ENCODE peak calls at places on chromosomes 4 and X, in seven cellular contexts. One of them, this sample, is unnamed.

GRCh38 chr4:62706423-62706822 is 1506.3 kb downstream of the ADGRL3 start:
- DNase-seq in mesendoderm: peak
- DNase-seq in kidney: no peak
- DNase-seq in lung: no peak
- DNase-seq in substantia nigra: no peak
- DNase-seq in suprapubic skin: no peak
- DNase-seq in colonic mucosa: no peak
- DNase-seq in this sample: no peak

GRCh38 chr4:186939226-186939625 is 215.6 kb upstream of the FAT1 start:
- DNase-seq in mesendoderm: no peak
- DNase-seq in kidney: no peak
- DNase-seq in lung: no peak
- DNase-seq in substantia nigra: no peak
- DNase-seq in suprapubic skin: no peak
- DNase-seq in colonic mucosa: no peak
- DNase-seq in this sample: no peak

GRCh38 chr4:41887821-41888699 is 47.2 kb upstream of the TMEM33 start:
- DNase-seq in mesendoderm: peak
- DNase-seq in kidney: no peak
- DNase-seq in lung: no peak
- DNase-seq in substantia nigra: no peak
- DNase-seq in suprapubic skin: no peak
- DNase-seq in colonic mucosa: peak
- DNase-seq in this sample: no peak

GRCh38 chr4:54941994-54942552 is 183.3 kb downstream of the KDR start:
- DNase-seq in mesendoderm: no peak
- DNase-seq in kidney: no peak
- DNase-seq in lung: no peak
- DNase-seq in substantia nigra: no peak
- DNase-seq in suprapubic skin: no peak
- DNase-seq in colonic mucosa: no peak
- DNase-seq in this sample: no peak

GRCh38 chrX:103175944-103176753 is 38.8 kb upstream of the BEX4 start:
- DNase-seq in mesendoderm: peak
- DNase-seq in kidney: no peak
- DNase-seq in lung: peak
- DNase-seq in substantia nigra: peak
- DNase-seq in suprapubic skin: no peak
- DNase-seq in colonic mucosa: peak
- DNase-seq in this sample: peak

GRCh38 chr4:15947684-15948083 is 9.1 kb upstream of the FGFBP1 start:
- DNase-seq in mesendoderm: no peak
- DNase-seq in kidney: no peak
- DNase-seq in lung: no peak
- DNase-seq in substantia nigra: no peak
- DNase-seq in suprapubic skin: no peak
- DNase-seq in colonic mucosa: no peak
- DNase-seq in this sample: no peak

GRCh38 chr4:94278777-94279176 is 63.9 kb downstream of the HPGDS start:
- DNase-seq in mesendoderm: no peak
- DNase-seq in kidney: no peak
- DNase-seq in lung: no peak
- DNase-seq in substantia nigra: no peak
- DNase-seq in suprapubic skin: no peak
- DNase-seq in colonic mucosa: no peak
- DNase-seq in this sample: no peak

GRCh38 chr4:33107813-33108212 is 2387.6 kb downstream of the PCDH7 start:
- DNase-seq in mesendoderm: no peak
- DNase-seq in kidney: no peak
- DNase-seq in lung: no peak
- DNase-seq in substantia nigra: no peak
- DNase-seq in suprapubic skin: no peak
- DNase-seq in colonic mucosa: no peak
- DNase-seq in this sample: no peak

GRCh38 chrX:153456161-153456560 is 10.3 kb upstream of the TREX2 start:
- DNase-seq in mesendoderm: no peak
- DNase-seq in kidney: peak
- DNase-seq in lung: no peak
- DNase-seq in substantia nigra: no peak
- DNase-seq in suprapubic skin: no peak
- DNase-seq in colonic mucosa: no peak
- DNase-seq in this sample: no peak

GRCh38 chr4:129821963-129822362 is 726.0 kb downstream of the C4orf33 start:
- DNase-seq in mesendoderm: no peak
- DNase-seq in kidney: no peak
- DNase-seq in lung: no peak
- DNase-seq in substantia nigra: no peak
- DNase-seq in suprapubic skin: no peak
- DNase-seq in colonic mucosa: no peak
- DNase-seq in this sample: no peak

GRCh38 chrX:102029026-102029425 is 96.5 kb upstream of the TCEAL2 start:
- DNase-seq in mesendoderm: no peak
- DNase-seq in kidney: no peak
- DNase-seq in lung: no peak
- DNase-seq in substantia nigra: no peak
- DNase-seq in suprapubic skin: no peak
- DNase-seq in colonic mucosa: no peak
- DNase-seq in this sample: no peak

GRCh38 chrX:77723684-77724083 is 62.3 kb downstream of the ATRX start:
- DNase-seq in mesendoderm: no peak
- DNase-seq in kidney: no peak
- DNase-seq in lung: no peak
- DNase-seq in substantia nigra: no peak
- DNase-seq in suprapubic skin: no peak
- DNase-seq in colonic mucosa: no peak
- DNase-seq in this sample: no peak

GRCh38 chrX:2703991-2704369 is 12.9 kb downstream of the CD99 start:
- DNase-seq in mesendoderm: peak
- DNase-seq in kidney: no peak
- DNase-seq in lung: no peak
- DNase-seq in substantia nigra: no peak
- DNase-seq in suprapubic skin: no peak
- DNase-seq in colonic mucosa: peak
- DNase-seq in this sample: no peak

GRCh38 chr4:34182346-34182745 is 2062.0 kb downstream of the ARAP2 start:
- DNase-seq in mesendoderm: no peak
- DNase-seq in kidney: no peak
- DNase-seq in lung: no peak
- DNase-seq in substantia nigra: no peak
- DNase-seq in suprapubic skin: no peak
- DNase-seq in colonic mucosa: no peak
- DNase-seq in this sample: no peak

GRCh38 chrX:150084474-150085229 is 146.4 kb upstream of the EOLA2 start:
- DNase-seq in mesendoderm: no peak
- DNase-seq in kidney: no peak
- DNase-seq in lung: no peak
- DNase-seq in substantia nigra: no peak
- DNase-seq in suprapubic skin: no peak
- DNase-seq in colonic mucosa: no peak
- DNase-seq in this sample: no peak

GRCh38 chrX:17655232-17656034 is 81.9 kb upstream of the SCML1 start:
- DNase-seq in mesendoderm: peak
- DNase-seq in kidney: no peak
- DNase-seq in lung: no peak
- DNase-seq in substantia nigra: no peak
- DNase-seq in suprapubic skin: no peak
- DNase-seq in colonic mucosa: no peak
- DNase-seq in this sample: no peak

GRCh38 chr4:184444215-184444952 is 30.0 kb downstream of the IRF2 start:
- DNase-seq in mesendoderm: no peak
- DNase-seq in kidney: no peak
- DNase-seq in lung: no peak
- DNase-seq in substantia nigra: no peak
- DNase-seq in suprapubic skin: no peak
- DNase-seq in colonic mucosa: no peak
- DNase-seq in this sample: no peak

GRCh38 chr4:3436048-3436797 is 5.5 kb upstream of the HGFAC start:
- DNase-seq in mesendoderm: no peak
- DNase-seq in kidney: peak
- DNase-seq in lung: no peak
- DNase-seq in substantia nigra: no peak
- DNase-seq in suprapubic skin: no peak
- DNase-seq in colonic mucosa: no peak
- DNase-seq in this sample: no peak

GRCh38 chr4:98446499-98447375 is 185.6 kb downstream of the RAP1GDS1 start:
- DNase-seq in mesendoderm: no peak
- DNase-seq in kidney: no peak
- DNase-seq in lung: no peak
- DNase-seq in substantia nigra: no peak
- DNase-seq in suprapubic skin: no peak
- DNase-seq in colonic mucosa: no peak
- DNase-seq in this sample: no peak

DNA sequence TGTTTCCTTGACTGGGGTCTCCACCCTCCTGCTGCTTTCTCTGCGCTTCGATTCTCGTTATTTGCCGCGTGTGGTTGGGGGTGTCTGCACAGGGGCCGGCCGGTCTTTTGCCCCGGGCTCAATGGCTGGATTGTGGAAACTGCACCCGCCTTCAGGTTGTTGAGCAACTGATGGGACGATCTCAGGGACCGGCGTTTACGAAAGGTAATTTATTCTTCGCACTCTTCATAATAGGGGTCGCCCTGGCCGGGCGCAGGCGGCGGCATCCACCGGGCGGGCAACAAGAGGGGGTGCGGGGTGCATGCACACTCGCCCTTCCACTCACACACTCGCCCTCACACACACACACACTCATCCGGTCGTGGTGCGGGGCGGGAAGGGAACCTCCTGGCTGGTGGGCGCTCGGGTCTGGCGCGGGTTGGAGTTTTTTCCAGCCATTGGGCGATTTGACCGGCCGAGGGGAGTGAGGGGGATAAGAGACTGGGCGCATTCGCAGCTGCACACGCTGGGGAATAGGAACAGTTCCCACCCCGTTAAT is 1.5 kb downstream of the ADGRL3 start:
- DNase-seq in mesendoderm: peak
- DNase-seq in kidney: no peak
- DNase-seq in lung: no peak
- DNase-seq in substantia nigra: peak
- DNase-seq in suprapubic skin: no peak
- DNase-seq in colonic mucosa: no peak
- DNase-seq in this sample: no peak
- H3K27ac ChIP-seq in mesendoderm: no peak
- H3K27ac ChIP-seq in kidney: no peak
- H3K27ac ChIP-seq in lung: no peak
- H3K27ac ChIP-seq in substantia nigra: peak
- H3K27ac ChIP-seq in suprapubic skin: peak
- H3K27ac ChIP-seq in colonic mucosa: peak
- H3K27ac ChIP-seq in this sample: no peak

GRCh38 chrX:18937173-18937572 is 46.7 kb downstream of the PHKA2 start:
- DNase-seq in mesendoderm: no peak
- DNase-seq in kidney: no peak
- DNase-seq in lung: no peak
- DNase-seq in substantia nigra: no peak
- DNase-seq in suprapubic skin: no peak
- DNase-seq in colonic mucosa: no peak
- DNase-seq in this sample: no peak
- H3K27ac ChIP-seq in mesendoderm: no peak
- H3K27ac ChIP-seq in kidney: no peak
- H3K27ac ChIP-seq in lung: no peak
- H3K27ac ChIP-seq in substantia nigra: no peak
- H3K27ac ChIP-seq in suprapubic skin: no peak
- H3K27ac ChIP-seq in colonic mucosa: no peak
- H3K27ac ChIP-seq in this sample: no peak

DNA sequence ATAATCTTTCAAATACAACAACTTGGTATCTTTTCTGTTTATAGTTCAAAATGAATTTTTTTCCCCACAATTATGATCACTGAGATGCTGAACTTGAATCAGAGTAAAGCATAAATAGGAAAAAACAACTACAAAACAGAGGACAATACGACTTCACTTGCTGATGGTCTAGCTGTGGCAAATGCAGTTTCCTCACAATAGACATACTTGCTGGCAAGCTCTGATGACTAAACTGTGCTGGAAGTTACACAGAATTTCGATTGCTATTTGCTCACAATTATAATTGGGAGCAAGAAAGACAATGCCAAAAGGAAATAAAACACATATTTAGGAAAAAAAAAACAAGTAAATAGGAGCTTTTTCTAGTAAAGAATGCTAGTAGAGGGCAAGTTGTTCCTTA is 14.7 kb downstream of the VEGFC start:
- DNase-seq in mesendoderm: no peak
- DNase-seq in kidney: no peak
- DNase-seq in lung: no peak
- DNase-seq in substantia nigra: no peak
- DNase-seq in suprapubic skin: no peak
- DNase-seq in colonic mucosa: no peak
- DNase-seq in this sample: no peak
- H3K27ac ChIP-seq in mesendoderm: no peak
- H3K27ac ChIP-seq in kidney: no peak
- H3K27ac ChIP-seq in lung: no peak
- H3K27ac ChIP-seq in substantia nigra: no peak
- H3K27ac ChIP-seq in suprapubic skin: peak
- H3K27ac ChIP-seq in colonic mucosa: no peak
- H3K27ac ChIP-seq in this sample: no peak

GRCh38 chrX:12977761-12978204 is 2.9 kb downstream of the TMSB4X start:
- DNase-seq in mesendoderm: peak
- DNase-seq in kidney: no peak
- DNase-seq in lung: no peak
- DNase-seq in substantia nigra: no peak
- DNase-seq in suprapubic skin: no peak
- DNase-seq in colonic mucosa: no peak
- DNase-seq in this sample: no peak
- H3K27ac ChIP-seq in mesendoderm: no peak
- H3K27ac ChIP-seq in kidney: peak
- H3K27ac ChIP-seq in lung: no peak
- H3K27ac ChIP-seq in substantia nigra: peak
- H3K27ac ChIP-seq in suprapubic skin: peak
- H3K27ac ChIP-seq in colonic mucosa: peak
- H3K27ac ChIP-seq in this sample: peak

DNA sequence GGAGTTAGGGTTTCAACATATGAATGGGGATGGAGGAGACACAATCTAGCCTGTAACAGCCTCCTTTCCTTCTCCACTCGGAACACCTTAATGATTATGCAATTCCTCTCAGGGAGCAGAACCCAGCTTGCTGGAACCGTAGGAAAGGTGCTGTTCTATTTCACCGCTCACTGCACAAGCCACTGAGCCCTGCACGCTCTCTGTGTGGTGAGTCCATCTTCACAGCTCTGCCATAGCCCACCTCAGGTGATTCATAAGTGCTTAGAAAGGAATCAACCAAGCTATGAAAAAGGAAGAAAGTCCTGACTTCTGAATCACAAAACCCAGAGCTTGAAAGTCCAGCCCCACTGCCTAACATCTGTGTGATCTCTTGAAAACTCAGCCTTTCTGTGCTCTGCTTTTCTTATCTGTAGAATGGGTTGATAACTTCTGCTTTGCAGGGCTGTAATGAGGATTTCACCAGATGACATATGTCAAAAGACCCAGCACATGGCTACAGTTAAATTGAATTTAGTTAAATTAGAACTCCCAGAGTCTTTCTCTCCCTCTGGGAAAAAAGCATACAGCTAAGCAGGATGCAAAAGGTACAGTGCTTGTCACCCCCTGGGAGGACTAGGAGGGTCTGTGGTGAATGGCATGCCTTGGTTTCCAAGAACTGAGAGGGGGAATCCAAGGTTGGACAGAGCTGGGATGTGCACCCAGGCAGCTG is 91.6 kb downstream of the WFS1 start:
- DNase-seq in mesendoderm: no peak
- DNase-seq in kidney: peak
- DNase-seq in lung: no peak
- DNase-seq in substantia nigra: no peak
- DNase-seq in suprapubic skin: no peak
- DNase-seq in colonic mucosa: no peak
- DNase-seq in this sample: no peak
- H3K27ac ChIP-seq in mesendoderm: no peak
- H3K27ac ChIP-seq in kidney: no peak
- H3K27ac ChIP-seq in lung: no peak
- H3K27ac ChIP-seq in substantia nigra: no peak
- H3K27ac ChIP-seq in suprapubic skin: no peak
- H3K27ac ChIP-seq in colonic mucosa: no peak
- H3K27ac ChIP-seq in this sample: no peak